ENCODE peak calls at places on chromosomes 12 and 14, in four cellular contexts. H, B, U and S are unnamed samples.

GRCh38 chr14:59964251-59965007 is 44.5 kb downstream of the LRRC9 start:
- DNase-seq in H (no peak), B (no peak), U (no peak), S (no peak)

GRCh38 chr12:32170437-32170998 is 63.9 kb downstream of the BICD1 start:
- DNase-seq in H (no peak), B (no peak), U (no peak), S (peak)

GRCh38 chr12:88703790-88704189 is 123.5 kb upstream of the KITLG start:
- DNase-seq in H (no peak), B (no peak), U (no peak), S (no peak)

GRCh38 chr14:74077401-74077800 is 6.9 kb downstream of the ALDH6A1 start:
- DNase-seq in H (no peak), B (no peak), U (no peak), S (no peak)

GRCh38 chr12:99745895-99746294 is 98.3 kb downstream of the GARIN6 start:
- DNase-seq in H (no peak), B (no peak), U (no peak), S (no peak)

GRCh38 chr12:93085383-93086287 is 156.5 kb upstream of the EEA1 start:
- DNase-seq in H (no peak), B (no peak), U (no peak), S (no peak)

GRCh38 chr14:64879635-64880381 is at the start of gene SPTB:
- DNase-seq in H (peak), B (no peak), U (no peak), S (peak)

GRCh38 chr14:75487155-75487671 is 35.1 kb upstream of the BATF start:
- DNase-seq in H (no peak), B (no peak), U (no peak), S (no peak)

GRCh38 chr12:65781681-65782269 is 42.5 kb upstream of the HMGA2 start:
- DNase-seq in H (no peak), B (no peak), U (no peak), S (no peak)

GRCh38 chr14:87073880-87074570 is 919.0 kb downstream of the GALC start:
- DNase-seq in H (no peak), B (no peak), U (no peak), S (no peak)

GRCh38 chr12:52729147-52729546 is 25.8 kb upstream of the KRT77 start:
- DNase-seq in H (no peak), B (no peak), U (no peak), S (no peak)

GRCh38 chr14:88553886-88554457 is 835 bp downstream of the PTPN21 start:
- DNase-seq in H (no peak), B (no peak), U (no peak), S (peak)

GRCh38 chr14:81388236-81388801 is 11.8 kb downstream of the STON2 start:
- DNase-seq in H (no peak), B (no peak), U (no peak), S (no peak)

GRCh38 chr14:48398675-48399282 is 723.4 kb upstream of the MDGA2 start:
- DNase-seq in H (no peak), B (peak), U (no peak), S (no peak)

GRCh38 chr14:87712386-87713113 is 280.4 kb downstream of the GALC start:
- DNase-seq in H (no peak), B (no peak), U (no peak), S (no peak)

GRCh38 chr12:93530358-93530757 is 42.1 kb upstream of the SOCS2 start:
- DNase-seq in H (no peak), B (peak), U (no peak), S (no peak)

GRCh38 chr14:92677087-92677668 is 71.2 kb downstream of the LGMN start:
- DNase-seq in H (no peak), B (no peak), U (no peak), S (no peak)

GRCh38 chr12:26768611-26769603 is 64.1 kb downstream of the ITPR2 start:
- DNase-seq in H (no peak), B (no peak), U (no peak), S (no peak)

GRCh38 chr14:35404496-35405303 is at the start of gene NFKBIA:
- DNase-seq in H (peak), B (no peak), U (peak), S (peak)

GRCh38 chr12:91040356-91040755 is 17.5 kb downstream of the KERA start:
- DNase-seq in H (no peak), B (no peak), U (no peak), S (no peak)

GRCh38 chr12:27549231-27549800 is 25.3 kb downstream of the PPFIBP1 start:
- DNase-seq in H (no peak), B (no peak), U (no peak), S (no peak)

GRCh38 chr14:73386342-73386741 is 72.0 kb downstream of the NUMB start:
- DNase-seq in H (no peak), B (no peak), U (no peak), S (no peak)

GRCh38 chr12:109715310-109716091 is 1.9 kb downstream of the FAM222A start:
- DNase-seq in H (no peak), B (no peak), U (no peak), S (no peak)

GRCh38 chr12:42735869-42736361 is 146.4 kb upstream of the PRICKLE1 start:
- DNase-seq in H (no peak), B (no peak), U (no peak), S (no peak)

GRCh38 chr12:6821271-6821673 is 349 bp upstream of the GPR162 start:
- DNase-seq in H (no peak), B (no peak), U (no peak), S (peak)

GRCh38 chr12:195951-196350 is 18.0 kb downstream of the SLC6A12 start:
- DNase-seq in H (no peak), B (no peak), U (no peak), S (no peak)

GRCh38 chr12:50112456-50113218 is 601 bp downstream of the COX14 start:
- DNase-seq in H (no peak), B (no peak), U (no peak), S (peak)

GRCh38 chr14:72451081-72451972 is 442.6 kb downstream of the DPF3 start:
- DNase-seq in H (peak), B (no peak), U (no peak), S (no peak)

GRCh38 chr12:54786081-54786480 is 68.2 kb upstream of the MUCL1 start:
- DNase-seq in H (no peak), B (no peak), U (no peak), S (no peak)

GRCh38 chr14:99191663-99192621 is 80.1 kb downstream of the BCL11B start:
- DNase-seq in H (peak), B (no peak), U (no peak), S (peak)

GRCh38 chr14:69133206-69134125 is 19.5 kb downstream of the DCAF5 start:
- DNase-seq in H (no peak), B (no peak), U (no peak), S (peak)

GRCh38 chr14:46048127-46048526 is 603.5 kb downstream of the RPL10L start:
- DNase-seq in H (no peak), B (no peak), U (no peak), S (no peak)

GRCh38 chr12:40393031-40393430 is 168.2 kb downstream of the LRRK2 start:
- DNase-seq in H (no peak), B (no peak), U (no peak), S (no peak)

GRCh38 chr14:20415723-20416622 is 2.7 kb upstream of the TEP1 start:
- DNase-seq in H (no peak), B (no peak), U (no peak), S (peak)

GRCh38 chr12:89101440-89101839 is 250.9 kb downstream of the DUSP6 start:
- DNase-seq in H (no peak), B (no peak), U (no peak), S (no peak)

GRCh38 chr14:73750161-73750901 is 36.1 kb upstream of the PNMA1 start:
- DNase-seq in H (no peak), B (no peak), U (no peak), S (no peak)

GRCh38 chr14:94600148-94600545 is 12.0 kb upstream of the SERPINA3 start:
- DNase-seq in H (no peak), B (no peak), U (no peak), S (no peak)

GRCh38 chr12:53464685-53465084 is 12.8 kb downstream of the PCBP2 start:
- DNase-seq in H (no peak), B (no peak), U (no peak), S (no peak)

GRCh38 chr14:44995770-44996294 is 33.8 kb downstream of the TOGARAM1 start:
- DNase-seq in H (no peak), B (no peak), U (no peak), S (no peak)